ENCODE peak calls at places on chromosomes 6 and 20, in five cellular contexts. J is head of caudate nucleus, L is bronchial epithelial cell, S is testis, P is Caki2. O is an unnamed sample.

GRCh38 chr6:84227434-84228197 is at the start of gene CEP162:
- DNase-seq in J (peak), L (peak), S (peak), P (peak), O (peak)

GRCh38 chr6:109304284-109305015 is 77.8 kb downstream of the CD164 start:
- DNase-seq in J (peak), L (no peak), S (no peak), P (no peak), O (no peak)

GRCh38 chr6:193773-194310 is 98.4 kb upstream of the DUSP22 start:
- DNase-seq in J (no peak), L (no peak), S (no peak), P (no peak), O (no peak)

GRCh38 chr6:55794136-55794812 is 81.1 kb downstream of the BMP5 start:
- DNase-seq in J (no peak), L (peak), S (no peak), P (peak), O (no peak)

GRCh38 chr6:150229775-150230561 is 87.1 kb downstream of the PPP1R14C start:
- DNase-seq in J (no peak), L (peak), S (no peak), P (peak), O (no peak)

GRCh38 chr6:148984516-148985056 is 237.8 kb downstream of the UST start:
- DNase-seq in J (no peak), L (no peak), S (no peak), P (no peak), O (no peak)

GRCh38 chr20:8875586-8875985 is 193.3 kb upstream of the PLCB4 start:
- DNase-seq in J (no peak), L (no peak), S (no peak), P (no peak), O (no peak)

GRCh38 chr6:40480678-40481077 is 106.5 kb downstream of the LRFN2 start:
- DNase-seq in J (no peak), L (no peak), S (no peak), P (no peak), O (no peak)

GRCh38 chr6:42021847-42022754 is 28.2 kb upstream of the TAF8 start:
- DNase-seq in J (no peak), L (no peak), S (no peak), P (no peak), O (no peak)

GRCh38 chr6:144415835-144416237 is 130.7 kb downstream of the UTRN start:
- DNase-seq in J (no peak), L (peak), S (no peak), P (peak), O (no peak)

GRCh38 chr6:34661379-34661778 is 35.2 kb downstream of the ILRUN start:
- DNase-seq in J (no peak), L (no peak), S (no peak), P (no peak), O (no peak)

GRCh38 chr20:41408131-41408789 is 41.6 kb upstream of the EMILIN3 start:
- DNase-seq in J (no peak), L (no peak), S (no peak), P (no peak), O (peak)

GRCh38 chr6:33375143-33375649 is 16.4 kb upstream of the KIFC1 start:
- DNase-seq in J (no peak), L (peak), S (peak), P (peak), O (no peak)

GRCh38 chr20:57092112-57092899 is 174.1 kb downstream of the BMP7 start:
- DNase-seq in J (peak), L (peak), S (peak), P (peak), O (peak)

GRCh38 chr6:87763901-87764300 is 61.9 kb upstream of the AKIRIN2 start:
- DNase-seq in J (no peak), L (peak), S (no peak), P (no peak), O (no peak)

GRCh38 chr6:128024976-128025375 is 124.1 kb upstream of the THEMIS start:
- DNase-seq in J (no peak), L (no peak), S (no peak), P (no peak), O (no peak)

GRCh38 chr20:8291873-8292272 is 159.8 kb downstream of the PLCB1 start:
- DNase-seq in J (no peak), L (no peak), S (no peak), P (no peak), O (no peak)

GRCh38 chr20:13515291-13515690 is 123.4 kb downstream of the TASP1 start:
- DNase-seq in J (no peak), L (no peak), S (no peak), P (no peak), O (no peak)

GRCh38 chr20:52420805-52421204 is 229.2 kb upstream of the ZFP64 start:
- DNase-seq in J (no peak), L (no peak), S (no peak), P (no peak), O (no peak)

GRCh38 chr6:104566411-104566810 is 293.3 kb downstream of the HACE1 start:
- DNase-seq in J (no peak), L (peak), S (no peak), P (no peak), O (no peak)

GRCh38 chr6:107576852-107577251 is 86.9 kb downstream of the SOBP start:
- DNase-seq in J (no peak), L (peak), S (no peak), P (peak), O (no peak)

GRCh38 chr6:170081556-170081955 is 209.3 kb downstream of the DLL1 start:
- DNase-seq in J (no peak), L (no peak), S (peak), P (no peak), O (no peak)

GRCh38 chr6:99604161-99605073 is 2.2 kb upstream of the PRDM13 start:
- DNase-seq in J (no peak), L (no peak), S (no peak), P (no peak), O (no peak)

GRCh38 chr6:2877057-2877882 is 25.8 kb downstream of the SERPINB9 start:
- DNase-seq in J (no peak), L (peak), S (no peak), P (peak), O (no peak)

GRCh38 chr6:30411515-30412207 is 66.7 kb downstream of the RPP21 start:
- DNase-seq in J (peak), L (peak), S (peak), P (peak), O (peak)

GRCh38 chr6:67009818-67010217 is 1302.8 kb upstream of the EYS start:
- DNase-seq in J (no peak), L (no peak), S (no peak), P (no peak), O (no peak)

GRCh38 chr20:8933391-8933807 is 135.5 kb upstream of the PLCB4 start:
- DNase-seq in J (no peak), L (no peak), S (no peak), P (peak), O (no peak)

GRCh38 chr6:128919831-128920230 is 36.9 kb downstream of the LAMA2 start:
- DNase-seq in J (no peak), L (no peak), S (no peak), P (no peak), O (no peak)

GRCh38 chr20:64256282-64256947 is 867 bp downstream of the PCMTD2 start:
- DNase-seq in J (no peak), L (peak), S (no peak), P (no peak), O (no peak)

GRCh38 chr6:168908166-168908565 is 345.5 kb downstream of the THBS2 start:
- DNase-seq in J (no peak), L (peak), S (no peak), P (no peak), O (no peak)

GRCh38 chr20:40797425-40797824 is 108.4 kb upstream of the MAFB start:
- DNase-seq in J (no peak), L (peak), S (no peak), P (no peak), O (peak)

GRCh38 chr20:48586728-48587127 is 241.1 kb downstream of the PREX1 start:
- DNase-seq in J (no peak), L (no peak), S (peak), P (no peak), O (no peak)

GRCh38 chr6:150756170-150756569 is 109.3 kb upstream of the MTHFD1L start:
- DNase-seq in J (no peak), L (no peak), S (no peak), P (no peak), O (no peak)

GRCh38 chr6:151436814-151437213 is 15.1 kb downstream of the RMND1 start:
- DNase-seq in J (no peak), L (peak), S (no peak), P (peak), O (no peak)

O was measured in COR-L47.